ENCODE peak calls at places on chromosomes 1 and 21, in four cellular contexts. C is GM12891, D is stomach, Q is Panc1. V is an unnamed sample.

GRCh38 chr1:27736252-27736651 is 10.5 kb downstream of the FAM76A start:
- DNase-seq in D (no peak), Q (no peak), C (no peak), V (no peak)

GRCh38 chr1:162008799-162009198 is 14.9 kb downstream of the OLFML2B start:
- DNase-seq in C (no peak), D (no peak), Q (no peak), V (no peak)

GRCh38 chr1:234727018-234727757 is 117.2 kb upstream of the IRF2BP2 start:
- DNase-seq in C (no peak), Q (no peak), D (no peak), V (peak)

GRCh38 chr1:6466023-6466422 is at the start of gene TNFRSF25:
- DNase-seq in Q (no peak), D (no peak), C (no peak), V (no peak)

GRCh38 chr21:35048706-35049617 is at the start of gene RUNX1:
- DNase-seq in Q (no peak), C (peak), D (peak), V (no peak)

GRCh38 chr1:215819114-215819513 is 252.0 kb downstream of the KCTD3 start:
- DNase-seq in C (no peak), Q (no peak), D (no peak), V (no peak)

GRCh38 chr1:1332774-1333480 is 1.8 kb downstream of the TAS1R3 start:
- DNase-seq in D (peak), C (no peak), Q (no peak), V (no peak)

GRCh38 chr1:85047472-85048295 is 616 bp downstream of the MCOLN3 start:
- DNase-seq in Q (no peak), D (no peak), C (no peak), V (peak)

GRCh38 chr1:174963547-174964125 is 36.1 kb upstream of the CACYBP start:
- DNase-seq in D (no peak), Q (no peak), C (no peak), V (no peak)

GRCh38 chr1:54337928-54338327 is 68.3 kb downstream of the SSBP3 start:
- DNase-seq in C (no peak), D (no peak), Q (no peak), V (no peak)

GRCh38 chr1:38053416-38054091 is 7.0 kb upstream of the POU3F1 start:
- DNase-seq in D (no peak), Q (no peak), C (no peak), V (no peak)

GRCh38 chr1:69755647-69756046 is 187.9 kb downstream of the LRRC7 start:
- DNase-seq in Q (no peak), C (no peak), D (no peak), V (no peak)

GRCh38 chr1:152109231-152109997 is 5.8 kb downstream of the TCHH start:
- DNase-seq in Q (no peak), D (no peak), C (no peak), V (no peak)

GRCh38 chr1:44249543-44249942 is 36.3 kb downstream of the DMAP1 start:
- DNase-seq in Q (no peak), C (no peak), D (no peak), V (no peak)

GRCh38 chr1:111612006-111612405 is 7.6 kb upstream of the RAP1A start:
- DNase-seq in D (no peak), Q (no peak), C (no peak), V (no peak)

GRCh38 chr1:29519108-29519507 is 282.8 kb downstream of the PTPRU start:
- DNase-seq in D (peak), Q (no peak), C (no peak), V (peak)

GRCh38 chr21:26011292-26011940 is 159.2 kb downstream of the APP start:
- DNase-seq in Q (no peak), D (no peak), C (no peak), V (no peak)

GRCh38 chr1:162902372-162902771 is 41.4 kb upstream of the CCDC190 start:
- DNase-seq in C (no peak), D (no peak), Q (no peak), V (no peak)

GRCh38 chr1:151510020-151510405 is 1.2 kb upstream of the CGN start:
- DNase-seq in C (no peak), D (no peak), Q (no peak), V (no peak)

GRCh38 chr1:11918779-11919519 is 7.3 kb downstream of the KIAA2013 start:
- DNase-seq in C (no peak), D (no peak), Q (no peak), V (no peak)

GRCh38 chr1:158019177-158019868 is 25.9 kb downstream of the KIRREL1 start:
- DNase-seq in C (no peak), D (no peak), Q (peak), V (no peak)

GRCh38 chr1:206833741-206834140 is 31.7 kb upstream of the IL20 start:
- DNase-seq in Q (no peak), C (no peak), D (peak), V (no peak)

GRCh38 chr1:19909971-19910370 is 13.4 kb downstream of the PLA2G2E start:
- DNase-seq in C (no peak), D (no peak), Q (no peak), V (no peak)

GRCh38 chr1:175423605-175424004 is 231.0 kb upstream of the KIAA0040 start:
- DNase-seq in C (no peak), D (no peak), Q (no peak), V (no peak)

GRCh38 chr1:43147625-43148319 is 24.3 kb downstream of the EBNA1BP2 start:
- DNase-seq in D (peak), Q (no peak), C (peak), V (peak)

GRCh38 chr1:226977973-226978344 is 37.9 kb downstream of the COQ8A start:
- DNase-seq in Q (no peak), C (no peak), D (no peak), V (no peak)

GRCh38 chr21:44368711-44369446 is 15.5 kb downstream of the TRPM2 start:
- DNase-seq in C (no peak), D (no peak), Q (no peak), V (no peak)

GRCh38 chr21:45643021-45643980 is at the start of gene PCBP3:
- DNase-seq in C (peak), Q (no peak), D (peak), V (peak)

DNA sequence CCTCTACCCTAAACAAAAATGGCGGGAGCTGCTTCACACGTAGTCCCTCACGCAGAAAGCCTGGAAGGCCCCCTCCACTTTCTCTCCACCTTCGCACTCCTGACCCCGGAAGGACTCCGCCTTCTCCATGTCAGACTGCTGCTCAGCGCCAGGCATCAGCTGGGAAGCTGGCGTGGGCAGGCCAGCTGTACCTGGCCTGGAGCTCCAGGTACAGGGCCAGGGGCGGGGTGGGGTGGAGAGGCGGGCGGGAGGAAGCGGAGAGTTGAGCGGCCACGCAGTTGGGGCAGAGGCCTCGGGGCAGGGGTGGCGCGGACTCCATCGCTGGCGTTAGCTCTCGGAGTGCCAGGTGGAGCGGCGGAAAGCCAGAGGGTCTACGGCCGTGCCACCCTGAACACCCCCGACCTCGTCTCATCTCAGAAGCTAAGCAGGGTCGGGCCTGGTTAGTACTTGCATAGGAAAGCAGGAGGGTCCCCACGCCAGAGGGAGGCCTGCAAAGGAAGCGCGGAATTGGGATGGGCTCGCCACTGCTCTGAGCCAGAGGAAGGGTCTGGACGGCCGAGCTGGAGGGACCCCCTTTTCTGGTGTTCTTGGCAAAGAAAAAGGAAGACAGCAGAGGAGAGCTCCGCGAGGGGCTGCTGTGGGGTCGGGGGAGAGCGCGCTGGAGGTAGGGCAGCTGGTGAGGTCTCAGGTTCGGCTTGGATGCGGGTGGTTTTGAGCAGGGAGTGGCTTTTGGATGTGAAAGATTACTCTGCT is at the start of gene MIGA1:
- DNase-seq in D (peak), C (peak), Q (no peak), V (peak)
- TF ChIP-seq POLR2AphosphoS5 in D (peak), C (peak), Q (peak), V (peak)

DNA sequence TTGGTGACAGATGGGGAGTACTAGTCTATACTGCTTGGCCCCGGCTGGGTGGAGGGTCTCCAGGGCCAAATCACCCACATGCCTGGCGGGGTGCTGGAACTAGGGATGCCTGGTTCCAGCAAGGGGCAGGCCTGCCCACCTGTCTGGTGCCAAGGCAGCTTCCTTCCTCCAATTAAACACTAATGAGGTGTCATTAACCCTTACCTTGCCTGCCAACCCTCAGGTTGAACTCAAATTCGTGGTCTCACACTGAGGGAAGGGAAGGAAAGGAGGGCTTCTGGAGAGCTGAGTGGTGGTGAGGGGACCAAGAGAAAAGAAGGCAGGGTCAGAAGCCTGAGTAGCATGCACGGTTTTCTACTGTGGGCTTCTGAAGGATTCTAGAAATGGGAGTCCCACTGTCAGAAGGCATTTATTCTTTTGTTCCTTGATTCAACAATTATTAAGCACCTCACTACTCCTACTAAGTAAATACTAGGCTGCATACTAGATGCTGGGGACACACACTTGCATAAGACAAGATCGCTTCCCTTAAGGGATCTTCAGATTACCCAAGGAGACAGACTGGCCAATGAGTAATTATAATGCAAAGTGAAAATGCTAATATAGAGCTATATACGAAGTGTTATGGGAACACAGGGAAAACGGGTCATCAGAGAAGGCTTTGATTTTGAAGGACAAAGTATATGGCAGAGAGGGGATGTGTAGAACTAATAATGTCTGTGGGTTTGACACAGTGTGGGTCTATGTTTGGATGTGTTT is 5.9 kb upstream of the EFNA3 start:
- DNase-seq in C (no peak), D (no peak), Q (no peak), V (no peak)
- TF ChIP-seq POLR2AphosphoS5 in C (no peak), D (no peak), Q (no peak), V (no peak)

GRCh38 chr1:21927531-21928237 is 9.4 kb downstream of the HSPG2 start:
- DNase-seq in C (no peak), D (peak), Q (no peak), V (no peak)

GRCh38 chr1:21925334-21925940 is 11.7 kb downstream of the HSPG2 start:
- DNase-seq in D (no peak), C (no peak), Q (no peak), V (no peak)

GRCh38 chr1:21924503-21925005 is 12.6 kb downstream of the HSPG2 start:
- DNase-seq in D (no peak), C (no peak), Q (no peak), V (no peak)

GRCh38 chr1:21926065-21926464 is 11.0 kb downstream of the HSPG2 start:
- DNase-seq in D (no peak), C (no peak), Q (no peak), V (no peak)

GRCh38 chr1:21926814-21927530 is 10.1 kb downstream of the HSPG2 start:
- DNase-seq in Q (no peak), D (no peak), C (no peak), V (no peak)
- TF ChIP-seq POLR2AphosphoS5 in Q (no peak), D (peak), C (no peak), V (peak)

DNA sequence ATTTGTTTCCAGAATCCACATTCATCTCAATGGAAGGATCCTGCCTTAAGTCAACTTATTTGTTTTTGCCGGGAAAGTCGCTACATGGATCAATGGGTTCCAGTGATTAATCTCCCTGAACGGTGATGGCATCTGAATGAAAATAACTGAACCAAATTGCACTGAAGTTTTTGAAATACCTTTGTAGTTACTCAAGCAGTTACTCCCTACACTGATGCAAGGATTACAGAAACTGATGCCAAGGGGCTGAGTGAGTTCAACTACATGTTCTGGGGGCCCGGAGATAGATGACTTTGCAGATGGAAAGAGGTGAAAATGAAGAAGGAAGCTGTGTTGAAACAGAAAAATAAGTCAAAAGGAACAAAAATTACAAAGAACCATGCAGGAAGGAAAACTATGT is 2.6 kb downstream of the GADD45A start:
- DNase-seq in D (no peak), Q (no peak), C (no peak), V (no peak)
- TF ChIP-seq POLR2AphosphoS5 in D (no peak), Q (no peak), C (no peak), V (no peak)

GRCh38 chr1:246063013-246063616 is 444.0 kb downstream of the SMYD3 start:
- DNase-seq in D (no peak), C (no peak), Q (no peak), V (no peak)
- TF ChIP-seq POLR2AphosphoS5 in D (no peak), C (no peak), Q (no peak), V (no peak)

GRCh38 chr1:109794319-109795132 is 30.8 kb upstream of the EPS8L3 start:
- DNase-seq in D (peak), Q (no peak), C (no peak), V (peak)

GRCh38 chr1:109792056-109792831 is 28.5 kb upstream of the EPS8L3 start:
- DNase-seq in D (peak), Q (no peak), C (no peak), V (peak)

GRCh38 chr1:109793089-109793485 is 29.4 kb upstream of the EPS8L3 start:
- DNase-seq in C (no peak), D (peak), Q (no peak), V (peak)

GRCh38 chr1:109791495-109792040 is 27.8 kb upstream of the EPS8L3 start:
- DNase-seq in Q (no peak), C (no peak), D (peak), V (peak)

GRCh38 chr1:109793486-109794318 is 30.0 kb upstream of the EPS8L3 start:
- DNase-seq in C (no peak), Q (no peak), D (peak), V (peak)
- TF ChIP-seq POLR2AphosphoS5 in C (no peak), Q (no peak), D (peak), V (no peak)

DNA sequence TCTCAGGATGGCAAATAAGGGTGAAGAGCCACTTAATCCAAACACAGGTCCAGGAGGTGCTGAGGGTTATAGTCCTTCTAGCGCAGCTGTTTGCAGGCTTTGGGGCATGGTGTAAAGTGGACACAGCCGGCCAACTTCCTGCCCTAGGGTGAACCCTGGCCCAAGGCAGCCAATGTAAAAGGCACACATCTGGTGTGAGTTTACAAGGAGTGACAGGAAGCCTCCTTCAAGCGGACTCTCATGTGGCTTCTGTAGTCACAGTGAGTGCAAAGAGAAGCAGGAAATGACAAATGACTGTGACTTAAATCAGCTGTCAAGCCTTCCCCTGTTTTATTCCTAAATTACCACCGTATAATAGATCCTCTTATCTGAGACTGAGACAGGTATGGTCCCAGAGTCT is 213.0 kb downstream of the CRB1 start:
- DNase-seq in Q (no peak), D (no peak), C (no peak), V (no peak)
- TF ChIP-seq POLR2AphosphoS5 in Q (no peak), D (no peak), C (no peak), V (no peak)

DNA sequence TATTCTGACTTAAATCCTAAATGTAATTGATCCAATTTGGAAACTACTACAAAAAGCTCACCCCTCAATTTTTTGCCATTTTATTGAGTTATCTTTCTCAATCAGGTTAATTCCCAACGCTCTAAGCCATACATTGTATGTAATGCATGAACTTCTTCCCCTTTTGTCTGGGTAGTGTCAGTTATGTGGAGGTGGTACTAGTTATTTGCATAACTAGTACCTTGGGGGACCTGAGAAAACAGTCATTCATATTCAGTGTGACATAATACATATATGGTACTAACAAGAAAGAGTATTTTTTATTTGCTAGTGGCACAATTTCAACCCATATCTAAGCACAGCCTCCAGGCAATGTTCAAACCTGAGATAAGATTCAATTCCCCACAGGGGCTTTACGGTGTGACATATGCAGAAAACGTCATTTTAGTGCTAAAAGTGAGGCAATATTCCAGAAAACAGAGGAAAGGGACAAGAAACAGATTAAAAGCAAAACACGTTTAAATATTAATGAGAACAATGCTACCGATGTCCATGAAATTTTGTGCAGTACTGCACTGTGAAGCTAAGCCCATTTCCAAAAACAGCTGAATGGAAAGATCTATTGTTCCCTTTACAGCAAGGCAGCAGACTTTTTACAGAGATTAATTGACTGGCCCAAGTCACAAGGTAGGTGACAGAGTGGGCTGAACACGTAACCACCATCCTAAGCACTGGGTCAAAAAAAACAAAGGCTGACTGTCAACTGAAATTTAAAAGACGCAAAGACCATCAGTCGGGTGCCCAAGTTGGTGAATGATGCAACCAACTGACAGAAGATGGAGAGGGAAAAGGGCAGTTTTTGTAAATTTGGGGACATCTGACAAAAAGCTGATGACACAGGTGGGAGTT is 1.4 kb downstream of the HLCS start:
- DNase-seq in C (no peak), Q (no peak), D (no peak), V (no peak)
- TF ChIP-seq POLR2AphosphoS5 in C (no peak), Q (no peak), D (no peak), V (no peak)

DNA sequence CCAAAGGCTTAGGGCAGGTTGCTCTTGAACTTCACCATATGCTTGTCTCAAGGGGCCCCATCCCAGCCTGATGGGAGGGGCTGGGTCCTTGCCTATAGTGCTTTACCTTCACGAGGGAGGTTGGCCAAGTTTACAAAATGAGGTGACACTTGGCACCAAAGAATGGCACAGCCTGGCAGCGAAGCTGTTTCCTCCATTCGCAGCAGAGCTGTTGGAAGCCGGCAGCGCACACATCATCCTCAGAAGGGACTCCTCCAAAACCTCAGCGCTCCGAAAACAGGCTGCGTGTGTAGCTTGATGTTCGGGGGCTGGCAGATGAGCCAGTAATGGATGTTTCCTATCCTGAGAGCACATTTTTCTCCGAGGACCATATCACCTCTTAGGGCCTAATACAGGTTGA is 116.8 kb downstream of the KAZN start:
- DNase-seq in Q (no peak), D (no peak), C (no peak), V (no peak)
- TF ChIP-seq POLR2AphosphoS5 in Q (no peak), D (no peak), C (no peak), V (no peak)